ENCODE peak calls at places on chromosome 18, in five cellular contexts. One of them, this sample, is unnamed.

GRCh38 chr18:77341527-77341926 is 91.9 kb downstream of the GALR1 start:
- DNase-seq in RKO: no peak
- DNase-seq in NCI-H774: no peak
- DNase-seq in left ventricle myocardium inferior: no peak
- DNase-seq in GM12865: no peak
- DNase-seq in this sample: no peak

GRCh38 chr18:76412010-76412817 is 82.8 kb downstream of the ZNF516 start:
- DNase-seq in RKO: no peak
- DNase-seq in NCI-H774: no peak
- DNase-seq in left ventricle myocardium inferior: no peak
- DNase-seq in GM12865: no peak
- DNase-seq in this sample: no peak

GRCh38 chr18:22556271-22556990 is 138.7 kb upstream of the CTAGE1 start:
- DNase-seq in RKO: no peak
- DNase-seq in NCI-H774: no peak
- DNase-seq in left ventricle myocardium inferior: peak
- DNase-seq in GM12865: no peak
- DNase-seq in this sample: peak

GRCh38 chr18:8359076-8359475 is 250.2 kb upstream of the RAB12 start:
- DNase-seq in RKO: no peak
- DNase-seq in NCI-H774: no peak
- DNase-seq in left ventricle myocardium inferior: no peak
- DNase-seq in GM12865: no peak
- DNase-seq in this sample: no peak

GRCh38 chr18:65235966-65236634 is 514.7 kb upstream of the CDH7 start:
- DNase-seq in RKO: peak
- DNase-seq in NCI-H774: peak
- DNase-seq in left ventricle myocardium inferior: no peak
- DNase-seq in GM12865: no peak
- DNase-seq in this sample: no peak

GRCh38 chr18:24553886-24554285 is 93.4 kb downstream of the HRH4 start:
- DNase-seq in RKO: no peak
- DNase-seq in NCI-H774: no peak
- DNase-seq in left ventricle myocardium inferior: no peak
- DNase-seq in GM12865: no peak
- DNase-seq in this sample: no peak

GRCh38 chr18:25348361-25349130 is 3.4 kb downstream of the ZNF521 start:
- DNase-seq in RKO: no peak
- DNase-seq in NCI-H774: no peak
- DNase-seq in left ventricle myocardium inferior: no peak
- DNase-seq in GM12865: no peak
- DNase-seq in this sample: no peak

GRCh38 chr18:46459789-46460455 is 197.1 kb downstream of the LOXHD1 start:
- DNase-seq in RKO: no peak
- DNase-seq in NCI-H774: no peak
- DNase-seq in left ventricle myocardium inferior: no peak
- DNase-seq in GM12865: no peak
- DNase-seq in this sample: no peak

GRCh38 chr18:2411381-2411977 is 159.8 kb downstream of the METTL4 start:
- DNase-seq in RKO: peak
- DNase-seq in NCI-H774: no peak
- DNase-seq in left ventricle myocardium inferior: no peak
- DNase-seq in GM12865: no peak
- DNase-seq in this sample: no peak

This sample was measured in heart right ventricle.